ENCODE peak calls at places on chromosomes 16 and 17, in four cellular contexts. O is endodermal cell; H is breast epithelium; B is CD4-positive, CD25-positive, alpha-beta regulatory T cell. Y is an unnamed sample.
A peak's percentile ranks its signal among the peaks of the same experiment; 100 is the strongest.

GRCh38 chr17:48894886-48895285 is 2.3 kb downstream of the ATP5MC1 start:
- DNase-seq in B (no peak), H (no peak), O (no peak), Y (no peak)

GRCh38 chr16:66703359-66704215 is 7.0 kb upstream of the CMTM4 start:
- DNase-seq in B (no peak), H (no peak), O (no peak), Y (no peak)

GRCh38 chr17:55175788-55176425 is 88.9 kb upstream of the HLF start:
- DNase-seq in H (no peak), O (no peak), B (no peak), Y (no peak)

GRCh38 chr17:13398853-13399252 is 202.9 kb downstream of the HS3ST3A1 start:
- DNase-seq in B (no peak), O (no peak), H (no peak), Y (no peak)

GRCh38 chr16:30724641-30725464 is 23.4 kb upstream of the PHKG2 start:
- DNase-seq in O (no peak), B (no peak), H (no peak), Y (no peak)

GRCh38 chr16:70466812-70467090 is 12.4 kb downstream of the FCSK start:
- DNase-seq in B (no peak), H (no peak), O (no peak), Y (no peak)

GRCh38 chr17:55158439-55158838 is 106.3 kb upstream of the HLF start:
- DNase-seq in H (no peak), O (no peak), B (no peak), Y (no peak)

GRCh38 chr17:82134101-82134500 is 36.1 kb upstream of the FASN start:
- DNase-seq in B (no peak), O (no peak), H (peak; percentile 67), Y (no peak)

GRCh38 chr16:53159781-53160436 is 105.1 kb downstream of the CHD9 start:
- DNase-seq in H (no peak), O (peak; percentile 48), B (peak; percentile 36), Y (no peak)

GRCh38 chr17:1627219-1627986 is 1.2 kb downstream of the SLC43A2 start:
- DNase-seq in B (no peak), H (no peak), O (peak; percentile 83), Y (no peak)

DNA sequence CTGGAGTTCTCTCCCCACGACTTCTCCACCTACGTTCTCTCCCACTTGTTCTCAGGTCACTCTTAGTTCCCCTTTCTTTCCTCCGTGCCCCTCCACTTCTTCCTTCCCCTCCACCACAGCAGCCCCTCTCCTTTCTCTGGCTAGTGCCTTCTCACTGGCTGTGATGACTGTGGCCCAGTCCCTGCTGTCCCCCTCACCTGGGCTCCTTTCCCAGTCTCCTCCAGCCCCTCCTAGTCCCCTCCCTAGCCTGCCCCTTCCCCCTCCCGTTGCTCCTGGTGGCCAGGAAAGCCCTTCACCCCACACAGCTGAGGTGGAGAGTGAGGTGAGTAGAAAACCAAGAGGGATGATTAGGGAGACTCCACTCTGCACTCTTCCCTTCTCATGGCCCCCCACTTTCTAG is 3.4 kb downstream of the COA3 start:
- DNase-seq in O (no peak), B (no peak), H (no peak), Y (no peak)
- H3K27ac ChIP-seq in O (no peak overlapping the region), B (no peak overlapping the region), H (peak overlapping the region; percentile 41), Y (no peak overlapping the region)

GRCh38 chr16:72814226-72814625 is 233.7 kb downstream of the ZFHX3 start:
- DNase-seq in O (no peak), B (no peak), H (no peak), Y (no peak)
- H3K27ac ChIP-seq in O (no peak overlapping the region), B (no peak overlapping the region), H (no peak overlapping the region), Y (no peak overlapping the region)

DNA sequence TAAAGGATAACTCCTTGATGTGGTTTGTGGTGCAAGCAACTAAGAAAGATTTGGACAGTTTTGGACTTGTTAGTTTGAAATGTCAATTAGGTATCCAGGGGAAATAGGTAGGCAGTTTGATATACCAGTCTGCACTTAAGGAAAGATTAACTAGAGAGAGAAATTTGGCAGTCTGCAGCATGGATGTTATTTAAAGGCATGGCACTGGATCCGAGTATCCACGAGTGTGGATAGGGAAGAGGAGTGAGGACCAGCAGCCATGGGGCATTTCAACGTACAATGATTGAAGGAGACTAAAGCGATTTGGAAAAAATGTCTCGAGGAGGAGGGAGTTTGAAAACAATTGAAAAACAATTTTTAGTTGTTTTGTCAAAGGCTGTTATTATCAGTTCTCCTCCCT is 117.4 kb downstream of the NLK start:
- DNase-seq in O (no peak), H (no peak), B (no peak), Y (no peak)
- H3K27ac ChIP-seq in O (no peak overlapping the region), H (no peak overlapping the region), B (no peak overlapping the region), Y (no peak overlapping the region)

GRCh38 chr17:36761203-36761945 is 160.0 kb downstream of the MRM1 start:
- DNase-seq in B (no peak), H (no peak), O (no peak), Y (no peak)
- H3K27ac ChIP-seq in B (no peak overlapping the region), H (no peak overlapping the region), O (no peak overlapping the region), Y (no peak overlapping the region)

GRCh38 chr17:80339118-80339517 is 75.8 kb upstream of the ENDOV start:
- DNase-seq in H (no peak), O (no peak), B (no peak), Y (no peak)

GRCh38 chr17:80345321-80345720 is 69.6 kb upstream of the ENDOV start:
- DNase-seq in B (no peak), H (no peak), O (no peak), Y (no peak)

GRCh38 chr17:80337195-80337895 is 76.7 kb downstream of the RNF213 start:
- DNase-seq in O (no peak), H (no peak), B (no peak), Y (no peak)

DNA sequence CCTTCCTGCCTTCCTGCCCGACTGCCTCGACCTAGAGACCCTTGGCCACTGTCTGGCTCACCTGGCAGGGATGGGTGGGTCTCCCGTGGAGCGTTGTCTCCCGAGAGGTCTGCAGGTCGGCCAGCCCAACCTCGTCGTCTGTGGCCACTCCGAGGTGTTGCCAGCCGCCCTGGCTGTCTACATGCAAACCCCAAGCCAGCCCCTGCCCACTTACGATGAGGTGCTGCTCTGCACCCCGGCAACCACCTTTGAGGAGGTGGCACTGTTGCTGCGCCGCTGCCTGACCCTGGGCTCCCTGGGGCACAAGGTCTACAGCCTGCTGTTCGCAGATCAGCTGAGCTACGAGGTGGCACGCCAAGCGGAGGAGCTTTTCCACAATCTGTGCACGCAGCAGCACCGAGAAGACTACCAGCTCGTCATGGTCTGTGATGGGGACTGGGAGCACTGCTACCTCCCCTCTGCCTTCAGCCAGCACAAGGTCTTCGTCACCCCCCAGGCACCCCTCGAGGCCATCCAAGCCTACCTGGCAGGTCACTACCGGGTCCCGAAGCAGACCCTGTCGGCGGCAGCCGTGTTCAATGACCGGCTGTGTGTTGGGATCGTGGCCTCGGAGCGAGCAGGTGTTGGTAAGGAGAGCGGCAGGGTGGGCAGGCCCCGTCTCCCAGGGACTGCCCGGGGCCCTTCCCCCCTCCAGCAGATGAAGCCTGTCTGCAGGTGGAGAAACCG is 75.1 kb upstream of the ENDOV start:
- DNase-seq in B (no peak), H (no peak), O (no peak), Y (no peak)
- H3K27ac ChIP-seq in B (no peak overlapping the region), H (no peak overlapping the region), O (no peak overlapping the region), Y (no peak overlapping the region)

DNA sequence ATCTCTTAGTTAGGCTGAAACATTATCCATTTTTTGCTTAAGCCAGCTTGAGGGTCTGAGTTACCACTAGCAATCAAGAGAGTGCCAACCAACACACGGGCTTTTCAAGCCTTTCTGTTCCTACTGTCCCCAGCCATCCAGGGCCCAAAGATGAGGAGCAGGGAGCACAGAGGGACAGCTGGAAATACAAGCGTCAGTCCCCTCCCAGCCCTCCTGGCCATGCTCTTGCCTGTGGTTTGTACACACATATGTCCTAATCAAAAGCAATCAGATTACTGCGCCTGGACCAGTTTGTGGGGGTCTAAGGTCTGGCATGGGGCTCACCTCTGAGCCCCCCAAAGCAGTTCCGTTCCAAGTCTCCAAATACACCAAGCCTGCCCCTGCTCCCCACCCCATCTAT is 3.5 kb downstream of the CORO7 start:
- DNase-seq in O (no peak), H (no peak), B (no peak), Y (no peak)
- H3K27ac ChIP-seq in O (no peak overlapping the region), H (no peak overlapping the region), B (peak overlapping the region; percentile 98), Y (peak overlapping the region; percentile 98)

DNA sequence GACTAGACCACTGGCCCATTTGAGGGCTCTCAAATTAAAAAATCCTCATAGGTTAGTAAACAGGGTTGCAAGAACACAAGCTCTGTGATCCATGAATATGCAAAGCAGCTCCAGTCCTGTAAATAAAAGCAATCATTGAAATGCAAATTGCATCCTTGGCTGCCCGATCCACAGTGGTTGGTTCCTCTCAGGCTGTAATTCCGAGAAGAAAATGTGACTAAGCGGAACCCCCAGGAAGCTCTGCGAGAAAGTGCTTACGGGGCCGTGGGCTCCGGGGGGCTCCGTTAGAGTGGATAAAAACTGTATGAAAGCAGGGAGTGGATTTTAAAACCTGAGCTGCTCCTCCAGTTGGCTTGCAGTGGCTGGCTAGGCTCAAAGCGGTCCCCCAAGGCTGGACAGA is 2.5 kb downstream of the GPRC5B start:
- DNase-seq in O (peak; percentile 83), H (no peak), B (no peak), Y (no peak)
- H3K27ac ChIP-seq in O (peak overlapping the region; percentile 55), H (peak overlapping the region; percentile 80), B (no peak overlapping the region), Y (no peak overlapping the region)

DNA sequence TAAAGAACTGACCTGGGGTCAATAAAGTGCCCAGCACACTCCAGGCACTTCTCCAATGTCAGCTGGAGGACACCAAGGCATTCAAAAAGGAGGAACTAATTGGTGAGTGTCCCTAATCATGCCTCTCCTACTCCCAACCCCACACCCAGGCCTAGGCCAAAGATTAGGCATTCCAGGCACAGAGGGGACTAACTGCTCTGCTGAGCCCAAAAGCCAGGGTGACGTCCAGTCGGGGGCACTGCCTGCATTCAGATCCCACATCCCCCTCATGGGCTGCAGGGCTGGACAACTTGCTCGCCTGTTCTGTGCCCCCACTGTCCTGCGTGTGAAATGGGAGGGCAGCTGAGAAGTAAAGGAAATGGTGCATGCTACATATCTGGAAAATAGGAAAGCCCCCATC is 115.4 kb downstream of the DYNLRB2 start:
- DNase-seq in O (peak; percentile 62), H (no peak), B (no peak), Y (no peak)
- H3K27ac ChIP-seq in O (no peak overlapping the region), H (peak overlapping the region; percentile 38), B (peak overlapping the region; percentile 87), Y (peak overlapping the region; percentile 52)

GRCh38 chr16:23147666-23148065 is 1.6 kb downstream of the USP31 start:
- DNase-seq in O (no peak), H (no peak), B (no peak), Y (no peak)

GRCh38 chr16:23149267-23149992 is at the start of gene USP31:
- DNase-seq in O (peak; percentile 99), H (peak; percentile 97), B (peak; percentile 87), Y (peak; percentile 88)

GRCh38 chr16:23148166-23148512 is 1.1 kb downstream of the USP31 start:
- DNase-seq in B (no peak), H (no peak), O (no peak), Y (no peak)

GRCh38 chr16:23149993-23150364 is 727 bp upstream of the USP31 start:
- DNase-seq in B (no peak), H (no peak), O (no peak), Y (no peak)

GRCh38 chr16:23148513-23149266 is 562 bp downstream of the USP31 start:
- DNase-seq in B (peak; percentile 46), H (peak; percentile 71), O (peak; percentile 69), Y (peak; percentile 60)
- H3K27ac ChIP-seq in B (no peak overlapping the region), H (peak overlapping the region; percentile 96), O (no peak overlapping the region), Y (no peak overlapping the region)

GRCh38 chr16:20404637-20405036 is at the start of gene PDILT:
- DNase-seq in B (no peak), O (no peak), H (no peak), Y (no peak)
- H3K27ac ChIP-seq in B (no peak within 1 kb of the TSS), O (no peak within 1 kb of the TSS), H (no peak within 1 kb of the TSS), Y (no peak within 1 kb of the TSS)